ENCODE peak calls at places on chromosome 15, in six cellular contexts. P is astrocyte, R is fibroblast of villous mesenchyme, J is neural progenitor cell, U is cardiac muscle cell, V is mucosa of descending colon. K is an unnamed sample.

GRCh38 chr15:76433798-76434400 is 97.3 kb downstream of the ISL2 start:
- DNase-seq in J (no peak), U (no peak), R (no peak), V (no peak), P (peak), K (peak)

GRCh38 chr15:73599934-73600333 is 33.3 kb downstream of the NPTN start:
- DNase-seq in R (no peak), P (peak), U (no peak), V (no peak), J (no peak), K (no peak)

GRCh38 chr15:40902605-40903561 is 8.6 kb downstream of the VPS18 start:
- DNase-seq in V (peak), U (peak), R (peak), P (no peak), J (peak), K (peak)

GRCh38 chr15:52080031-52080430 is 32.5 kb downstream of the BCL2L10 start:
- DNase-seq in J (no peak), R (no peak), V (no peak), P (peak), U (peak), K (peak)

GRCh38 chr15:31098953-31099740 is 2.4 kb downstream of the TRPM1 start:
- DNase-seq in R (no peak), V (no peak), J (no peak), U (no peak), P (no peak), K (no peak)

GRCh38 chr15:62046064-62046779 is 14.0 kb downstream of the VPS13C start:
- DNase-seq in J (no peak), U (no peak), R (no peak), V (no peak), P (no peak), K (no peak)

GRCh38 chr15:40891810-40892448 is 2.3 kb upstream of the VPS18 start:
- DNase-seq in R (peak), J (peak), V (peak), P (no peak), U (peak), K (peak)

GRCh38 chr15:62432702-62433398 is 267.8 kb upstream of the C2CD4B start:
- DNase-seq in J (no peak), V (no peak), P (no peak), U (no peak), R (peak), K (no peak)

GRCh38 chr15:62841269-62841628 is 201.3 kb upstream of the TPM1 start:
- DNase-seq in P (peak), U (no peak), V (no peak), R (peak), J (no peak), K (no peak)

GRCh38 chr15:101635944-101636727 is 16.0 kb downstream of the TM2D3 start:
- DNase-seq in J (no peak), V (no peak), P (no peak), U (no peak), R (peak), K (no peak)

GRCh38 chr15:58559904-58560588 is 128.3 kb downstream of the LIPC start:
- DNase-seq in V (no peak), P (no peak), U (no peak), R (no peak), J (no peak), K (no peak)

GRCh38 chr15:63948971-63949370 is 97.3 kb downstream of the DAPK2 start:
- DNase-seq in R (no peak), J (no peak), V (no peak), P (peak), U (no peak), K (no peak)

GRCh38 chr15:45112143-45112591 is 1.8 kb downstream of the DUOX2 start:
- DNase-seq in V (no peak), R (no peak), U (no peak), P (no peak), J (no peak), K (no peak)

GRCh38 chr15:45111390-45112142 is 2.4 kb downstream of the DUOX2 start:
- DNase-seq in V (no peak), U (no peak), J (peak), P (no peak), R (no peak), K (no peak)

GRCh38 chr15:45112592-45113379 is 1.2 kb downstream of the DUOX2 start:
- DNase-seq in U (no peak), J (peak), V (no peak), R (no peak), P (no peak), K (no peak)

GRCh38 chr15:45107941-45108630 is 5.9 kb downstream of the DUOX2 start:
- DNase-seq in P (no peak), J (no peak), V (no peak), U (no peak), R (no peak), K (no peak)

DNA sequence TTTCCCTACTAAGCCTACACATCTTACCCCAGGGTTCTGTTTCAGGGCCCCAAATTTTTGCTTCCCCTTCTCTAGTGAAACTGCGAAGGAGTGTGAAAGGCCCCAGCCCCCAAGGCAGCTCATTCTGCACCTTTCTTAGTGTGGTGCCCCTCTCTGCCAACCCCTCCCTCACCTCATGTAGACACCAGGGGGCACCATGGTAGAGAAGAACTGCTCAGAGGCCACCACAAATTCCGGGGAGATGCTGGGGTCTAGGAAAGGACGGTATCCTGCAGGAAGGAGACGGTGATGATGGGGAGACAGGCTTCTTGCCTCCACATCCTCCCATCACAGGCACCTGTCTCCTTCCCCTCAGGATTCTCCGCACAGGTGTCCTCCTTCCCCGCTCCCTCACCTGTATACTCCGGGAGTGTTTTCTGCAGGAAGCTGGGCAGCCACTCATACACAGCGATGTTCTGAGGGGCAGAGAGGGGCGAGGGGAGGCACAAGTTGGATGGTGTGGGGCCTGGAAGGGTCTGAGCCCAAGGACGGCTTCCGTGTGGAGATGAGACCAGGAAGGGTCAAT is 3.6 kb downstream of the DUOX2 start:
- DNase-seq in J (peak), R (no peak), U (no peak), P (no peak), V (no peak), K (no peak)
- TF ChIP-seq CTCF in J (peak), R (no peak), U (no peak), P (no peak), V (no peak), K (no peak)

GRCh38 chr15:43824302-43825246 is at the start of gene MFAP1:
- DNase-seq in U (peak), V (peak), J (peak), R (peak), P (peak), K (peak)

GRCh38 chr15:43828061-43828657 is 1.4 kb downstream of the WDR76 start:
- DNase-seq in J (peak), U (peak), V (no peak), R (peak), P (no peak), K (peak)

GRCh38 chr15:43821505-43821904 is 3.0 kb downstream of the MFAP1 start:
- DNase-seq in U (no peak), J (no peak), P (no peak), R (peak), V (no peak), K (no peak)

GRCh38 chr15:43826029-43826507 is 734 bp upstream of the WDR76 start:
- DNase-seq in R (no peak), V (no peak), U (no peak), P (no peak), J (no peak), K (no peak)
- H3K4me3 ChIP-seq in R (peak), V (no peak), U (peak), P (no peak), J (peak), K (peak)

GRCh38 chr15:65004993-65005392 is 15.3 kb upstream of the SPG21 start:
- DNase-seq in U (no peak), V (no peak), J (no peak), P (no peak), R (no peak), K (no peak)

GRCh38 chr15:65006876-65007275 is 17.2 kb upstream of the SPG21 start:
- DNase-seq in R (no peak), V (no peak), J (no peak), P (no peak), U (no peak), K (no peak)

GRCh38 chr15:65008989-65009388 is 19.3 kb upstream of the SPG21 start:
- DNase-seq in U (no peak), R (peak), J (no peak), P (no peak), V (no peak), K (no peak)
- TF ChIP-seq CTCF in U (peak), R (peak), J (peak), P (no peak), V (no peak), K (peak)

GRCh38 chr15:44715142-44715796 is 4.0 kb downstream of the B2M start:
- DNase-seq in V (no peak), P (no peak), J (peak), R (no peak), U (no peak), K (no peak)
- H3K4me3 ChIP-seq in V (no peak), P (no peak), J (no peak), R (no peak), U (no peak), K (no peak)

GRCh38 chr15:23866832-23867231 is 179.7 kb upstream of the NDN start:
- DNase-seq in U (peak), R (no peak), V (no peak), J (peak), P (no peak), K (peak)
- TF ChIP-seq CTCF in U (peak), R (no peak), V (no peak), J (peak), P (no peak), K (peak)

GRCh38 chr15:88256261-88257230 is at the start of gene NTRK3:
- DNase-seq in P (peak), V (no peak), J (peak), R (peak), U (peak), K (peak)
- H3K4me3 ChIP-seq in P (peak), V (no peak), J (peak), R (peak), U (peak), K (peak)

GRCh38 chr15:85451099-85451700 is 70.8 kb downstream of the AKAP13 start:
- DNase-seq in U (no peak), P (no peak), R (no peak), V (no peak), J (no peak), K (no peak)

GRCh38 chr15:85455851-85456250 is 75.4 kb downstream of the AKAP13 start:
- DNase-seq in V (no peak), P (no peak), U (no peak), R (no peak), J (no peak), K (no peak)

GRCh38 chr15:85454403-85454802 is 74.0 kb downstream of the AKAP13 start:
- DNase-seq in P (no peak), U (no peak), V (no peak), R (no peak), J (no peak), K (no peak)

GRCh38 chr15:85452436-85452835 is 72.0 kb downstream of the AKAP13 start:
- DNase-seq in P (no peak), U (no peak), R (no peak), V (no peak), J (no peak), K (no peak)

GRCh38 chr15:85453144-85453872 is 72.9 kb downstream of the AKAP13 start:
- DNase-seq in J (no peak), U (no peak), V (no peak), R (no peak), P (no peak), K (no peak)
- TF ChIP-seq CTCF in J (no peak), U (no peak), V (no peak), R (no peak), P (no peak), K (no peak)

K was measured in fibroblast of pulmonary artery.